ENCODE peak calls at places on chromosomes 4 and X, in four cellular contexts. One of them, this sample, is unnamed.
A peak's percentile ranks its signal among the peaks of the same experiment; 100 is the strongest.

GRCh38 chrX:129606918-129607317 is 47.8 kb downstream of the APLN start:
- DNase-seq in SK-N-SH: peak; percentile 72
- DNase-seq in GM12891: peak; percentile 28
- DNase-seq in K562: peak; percentile 67
- DNase-seq in this sample: peak; percentile 48

GRCh38 chrX:12269484-12269883 is 131.2 kb downstream of the FRMPD4 start:
- DNase-seq in SK-N-SH: no peak
- DNase-seq in GM12891: no peak
- DNase-seq in K562: no peak
- DNase-seq in this sample: no peak

GRCh38 chr4:3073158-3074077 is 920 bp downstream of the HTT-AS start:
- DNase-seq in SK-N-SH: peak; percentile 59
- DNase-seq in GM12891: no peak
- DNase-seq in K562: no peak
- DNase-seq in this sample: no peak

GRCh38 chrX:20217279-20217678 is 49.4 kb downstream of the RPS6KA3 start:
- DNase-seq in SK-N-SH: no peak
- DNase-seq in GM12891: no peak
- DNase-seq in K562: no peak
- DNase-seq in this sample: no peak

GRCh38 chrX:129655547-129656248 is 942 bp upstream of the APLN start:
- DNase-seq in SK-N-SH: no peak
- DNase-seq in GM12891: no peak
- DNase-seq in K562: no peak
- DNase-seq in this sample: no peak

GRCh38 chrX:122591546-122591945 is 592.5 kb upstream of the GRIA3 start:
- DNase-seq in SK-N-SH: no peak
- DNase-seq in GM12891: no peak
- DNase-seq in K562: no peak
- DNase-seq in this sample: no peak

GRCh38 chrX:85619962-85620361 is 240.5 kb upstream of the POF1B start:
- DNase-seq in SK-N-SH: no peak
- DNase-seq in GM12891: no peak
- DNase-seq in K562: no peak
- DNase-seq in this sample: no peak

GRCh38 chr4:170259631-170260153 is 169.9 kb upstream of the AADAT start:
- DNase-seq in SK-N-SH: peak; percentile 61
- DNase-seq in GM12891: peak; percentile 9
- DNase-seq in K562: peak; percentile 62
- DNase-seq in this sample: peak; percentile 5

GRCh38 chr4:184117662-184118199 is 99.9 kb downstream of the ENPP6 start:
- DNase-seq in SK-N-SH: no peak
- DNase-seq in GM12891: no peak
- DNase-seq in K562: no peak
- DNase-seq in this sample: no peak

GRCh38 chr4:39719804-39720580 is 22.1 kb downstream of the UBE2K start:
- DNase-seq in SK-N-SH: no peak
- DNase-seq in GM12891: no peak
- DNase-seq in K562: no peak
- DNase-seq in this sample: no peak

GRCh38 chrX:44915361-44915868 is 42.4 kb downstream of the KDM6A start:
- DNase-seq in SK-N-SH: peak; percentile 54
- DNase-seq in GM12891: no peak
- DNase-seq in K562: peak; percentile 8
- DNase-seq in this sample: no peak

GRCh38 chr4:173288296-173288695 is 45.9 kb downstream of the HMGB2 start:
- DNase-seq in SK-N-SH: peak; percentile 24
- DNase-seq in GM12891: no peak
- DNase-seq in K562: peak; percentile 49
- DNase-seq in this sample: no peak

GRCh38 chrX:24020280-24020876 is 6.6 kb downstream of the KLHL15 start:
- DNase-seq in SK-N-SH: no peak
- DNase-seq in GM12891: no peak
- DNase-seq in K562: no peak
- DNase-seq in this sample: no peak

GRCh38 chrX:24012266-24012665 is 14.7 kb downstream of the KLHL15 start:
- DNase-seq in SK-N-SH: no peak
- DNase-seq in GM12891: no peak
- DNase-seq in K562: no peak
- DNase-seq in this sample: no peak

GRCh38 chrX:24017674-24018073 is 9.3 kb downstream of the KLHL15 start:
- DNase-seq in SK-N-SH: no peak
- DNase-seq in GM12891: no peak
- DNase-seq in K562: no peak
- DNase-seq in this sample: no peak

GRCh38 chrX:24019448-24019847 is 7.5 kb downstream of the KLHL15 start:
- DNase-seq in SK-N-SH: no peak
- DNase-seq in GM12891: no peak
- DNase-seq in K562: no peak
- DNase-seq in this sample: no peak

DNA sequence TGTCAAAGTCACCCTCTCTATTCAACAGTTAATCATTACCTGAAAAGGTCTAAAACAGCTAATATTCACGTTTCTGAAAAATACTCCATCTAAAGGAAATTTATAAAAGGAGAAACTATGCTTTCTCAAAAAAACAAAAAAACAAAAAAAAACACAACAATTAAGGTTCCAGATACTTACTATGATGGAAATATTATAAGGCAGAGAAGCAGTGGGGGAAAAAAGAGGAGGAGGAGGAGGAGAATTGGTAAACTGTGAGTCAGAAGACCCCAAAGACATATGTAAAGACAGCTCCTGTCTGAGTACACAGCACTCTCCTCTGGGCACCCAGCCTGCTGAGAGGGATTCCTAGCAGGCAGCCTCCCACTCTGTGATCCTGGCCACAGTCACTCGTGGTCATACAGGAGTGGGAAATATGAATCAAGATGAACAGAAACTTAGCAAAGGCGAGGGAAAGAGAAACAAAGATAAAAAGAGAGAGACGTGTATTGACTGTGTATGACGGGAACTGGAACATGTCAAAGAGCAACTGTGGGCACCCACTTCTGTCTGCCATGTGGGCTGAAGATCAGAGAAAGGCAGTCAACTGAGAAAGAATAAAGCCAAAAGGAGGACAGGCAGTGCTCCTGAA is 12.5 kb downstream of the KLHL15 start:
- DNase-seq in SK-N-SH: no peak
- DNase-seq in GM12891: no peak
- DNase-seq in K562: no peak
- DNase-seq in this sample: no peak
- TF ChIP-seq POLR2AphosphoS5 in SK-N-SH: no peak
- TF ChIP-seq POLR2AphosphoS5 in GM12891: no peak
- TF ChIP-seq POLR2AphosphoS5 in K562: peak; percentile 31
- TF ChIP-seq POLR2AphosphoS5 in this sample: no peak

DNA sequence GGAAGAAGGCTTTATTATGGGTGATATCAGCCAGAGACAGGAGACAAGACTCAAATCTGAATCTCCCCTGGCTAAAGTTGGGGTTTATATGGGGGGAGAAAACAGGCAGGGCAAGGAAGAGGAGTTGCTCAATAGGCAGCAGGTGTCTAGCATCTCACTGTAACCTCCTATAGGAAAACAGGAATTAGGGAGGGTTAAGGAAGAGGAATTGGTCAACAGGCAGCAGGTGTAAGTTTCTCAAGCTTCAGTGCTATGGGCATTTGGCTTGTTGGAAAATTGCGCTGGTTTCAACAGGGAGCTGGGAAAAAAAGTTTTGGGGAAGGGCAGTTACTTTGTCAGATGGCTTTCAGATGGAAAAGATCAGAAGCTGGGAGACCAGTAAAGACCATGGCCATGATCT is 206.4 kb downstream of the NWD2 start:
- DNase-seq in SK-N-SH: no peak
- DNase-seq in GM12891: no peak
- DNase-seq in K562: no peak
- DNase-seq in this sample: no peak
- TF ChIP-seq TAF1 in SK-N-SH: no peak
- TF ChIP-seq TAF1 in GM12891: no peak
- TF ChIP-seq TAF1 in K562: no peak
- TF ChIP-seq TAF1 in this sample: no peak

GRCh38 chr4:14837860-14838259 is 164.4 kb upstream of the CPEB2 start:
- DNase-seq in SK-N-SH: no peak
- DNase-seq in GM12891: no peak
- DNase-seq in K562: no peak
- DNase-seq in this sample: no peak
- TF ChIP-seq POLR2AphosphoS5 in SK-N-SH: no peak
- TF ChIP-seq POLR2AphosphoS5 in GM12891: no peak
- TF ChIP-seq POLR2AphosphoS5 in K562: no peak
- TF ChIP-seq POLR2AphosphoS5 in this sample: no peak

GRCh38 chrX:39311646-39312045 is 510.4 kb downstream of the MID1IP1 start:
- DNase-seq in SK-N-SH: no peak
- DNase-seq in GM12891: no peak
- DNase-seq in K562: no peak
- DNase-seq in this sample: no peak
- TF ChIP-seq TAF1 in SK-N-SH: no peak
- TF ChIP-seq TAF1 in GM12891: no peak
- TF ChIP-seq TAF1 in K562: no peak
- TF ChIP-seq TAF1 in this sample: no peak

DNA sequence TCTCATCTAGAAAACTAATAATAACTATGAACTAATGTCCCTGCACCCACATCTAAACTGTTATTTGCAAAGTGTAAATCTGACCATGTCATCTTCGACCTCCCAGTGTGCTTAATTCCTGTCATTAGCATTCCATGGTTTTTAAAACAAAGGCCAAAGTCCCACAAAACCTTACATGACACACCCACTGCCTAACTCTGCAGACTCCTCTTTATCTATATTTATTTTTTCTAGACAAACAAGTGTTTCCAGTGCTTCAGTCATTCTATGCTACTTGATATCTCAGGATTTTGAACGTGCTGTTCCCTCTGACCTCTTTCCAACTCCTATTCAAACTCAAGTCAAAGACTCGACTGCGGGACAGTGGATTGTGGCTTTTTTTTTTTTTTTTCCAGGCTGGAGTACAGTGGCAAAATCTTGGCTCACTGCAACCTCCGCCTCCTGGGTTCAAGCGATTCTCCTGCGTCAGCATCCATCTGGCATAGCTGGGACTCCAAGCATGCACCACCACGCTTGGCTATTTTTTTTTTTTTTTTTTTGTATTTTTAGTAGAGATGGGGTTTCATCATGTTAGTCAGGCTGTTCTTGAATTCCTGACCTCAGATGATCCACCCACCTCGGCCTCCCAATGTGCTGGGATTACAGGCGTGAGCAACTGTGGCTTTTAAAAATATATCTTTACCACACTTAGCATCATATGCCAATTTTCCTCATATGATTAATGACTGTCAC is 1511.0 kb downstream of the ARAP2 start:
- DNase-seq in SK-N-SH: no peak
- DNase-seq in GM12891: no peak
- DNase-seq in K562: no peak
- DNase-seq in this sample: no peak
- TF ChIP-seq POLR2AphosphoS5 in SK-N-SH: no peak
- TF ChIP-seq POLR2AphosphoS5 in GM12891: no peak
- TF ChIP-seq POLR2AphosphoS5 in K562: no peak
- TF ChIP-seq POLR2AphosphoS5 in this sample: no peak

GRCh38 chr4:52873191-52873590 is 11.1 kb downstream of the RASL11B start:
- DNase-seq in SK-N-SH: no peak
- DNase-seq in GM12891: no peak
- DNase-seq in K562: no peak
- DNase-seq in this sample: no peak
- TF ChIP-seq TAF1 in SK-N-SH: no peak
- TF ChIP-seq TAF1 in GM12891: no peak
- TF ChIP-seq TAF1 in K562: no peak
- TF ChIP-seq TAF1 in this sample: no peak

GRCh38 chrX:47571215-47571614 is 10.2 kb downstream of the ARAF start:
- DNase-seq in SK-N-SH: no peak
- DNase-seq in GM12891: no peak
- DNase-seq in K562: no peak
- DNase-seq in this sample: no peak
- TF ChIP-seq POLR2AphosphoS5 in SK-N-SH: no peak
- TF ChIP-seq POLR2AphosphoS5 in GM12891: peak; percentile 37
- TF ChIP-seq POLR2AphosphoS5 in K562: no peak
- TF ChIP-seq POLR2AphosphoS5 in this sample: peak; percentile 10

GRCh38 chrX:53882331-53882730 is 161.9 kb downstream of the PHF8 start:
- DNase-seq in SK-N-SH: no peak
- DNase-seq in GM12891: no peak
- DNase-seq in K562: no peak
- DNase-seq in this sample: no peak
- TF ChIP-seq TAF1 in SK-N-SH: no peak
- TF ChIP-seq TAF1 in GM12891: no peak
- TF ChIP-seq TAF1 in K562: no peak
- TF ChIP-seq TAF1 in this sample: no peak

GRCh38 chr4:65502151-65502691 is 168.1 kb downstream of the EPHA5 start:
- DNase-seq in SK-N-SH: no peak
- DNase-seq in GM12891: no peak
- DNase-seq in K562: no peak
- DNase-seq in this sample: no peak

GRCh38 chr4:65495439-65495838 is 174.8 kb downstream of the EPHA5 start:
- DNase-seq in SK-N-SH: no peak
- DNase-seq in GM12891: no peak
- DNase-seq in K562: no peak
- DNase-seq in this sample: no peak

DNA sequence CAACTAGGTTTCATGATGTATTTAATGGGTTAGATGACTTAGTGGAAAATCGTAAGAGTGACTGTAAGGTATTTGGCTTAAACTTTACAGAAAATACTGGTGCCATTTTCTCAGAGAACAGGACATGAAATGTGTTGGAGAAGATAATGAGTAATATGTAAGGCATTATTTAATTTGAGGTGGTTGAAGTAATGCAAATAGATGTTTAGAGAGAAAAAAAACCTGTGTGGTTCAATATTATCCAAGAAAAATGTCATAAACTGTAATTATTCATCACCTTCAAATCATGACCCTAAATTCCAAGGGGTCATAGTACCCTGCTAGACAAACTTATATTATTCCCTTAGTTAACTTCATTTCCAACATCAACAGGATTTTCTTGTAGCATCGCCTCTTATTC is 171.7 kb downstream of the EPHA5 start:
- DNase-seq in SK-N-SH: no peak
- DNase-seq in GM12891: no peak
- DNase-seq in K562: no peak
- DNase-seq in this sample: no peak
- TF ChIP-seq POLR2AphosphoS5 in SK-N-SH: no peak
- TF ChIP-seq POLR2AphosphoS5 in GM12891: no peak
- TF ChIP-seq POLR2AphosphoS5 in K562: no peak
- TF ChIP-seq POLR2AphosphoS5 in this sample: no peak